ENCODE peak calls at places on chromosomes 16 and 17, in ten cellular contexts. F, T, J, V, W, K, E, Y, B and R are unnamed samples.

GRCh38 chr16:30092373-30093010 is 768 bp upstream of the TBX6 start:
- DNase-seq in F (peak; percentile 92), T (peak; percentile 88), J (peak; percentile 88), V (peak; percentile 85), W (peak; percentile 58), K (no peak), E (peak; percentile 96), Y (peak; percentile 93), B (peak; percentile 53), R (peak; percentile 92)

GRCh38 chr17:81474958-81475357 is 37.6 kb downstream of the ACTG1 start:
- DNase-seq in F (no peak), T (no peak), J (no peak), V (no peak), W (no peak), K (no peak), E (no peak), Y (no peak), B (no peak), R (no peak)

GRCh38 chr17:6526362-6527152 is 29.8 kb downstream of the PITPNM3 start:
- DNase-seq in F (no peak), T (no peak), J (no peak), V (no peak), W (no peak), K (no peak), E (no peak), Y (no peak), B (no peak), R (no peak)

GRCh38 chr16:4748682-4749411 is 14.5 kb downstream of the DNAAF8 start:
- DNase-seq in F (no peak), T (no peak), J (no peak), V (no peak), W (no peak), K (no peak), E (no peak), Y (no peak), B (no peak), R (no peak)

GRCh38 chr17:5354310-5354709 is 65.2 kb downstream of the NUP88 start:
- DNase-seq in F (no peak), T (no peak), J (no peak), V (no peak), W (no peak), K (no peak), E (no peak), Y (no peak), B (no peak), R (no peak)

GRCh38 chr17:45018514-45019176 is 32.8 kb downstream of the DCAKD start:
- DNase-seq in F (no peak), T (no peak), J (peak; percentile 62), V (no peak), W (no peak), K (no peak), E (no peak), Y (no peak), B (peak; percentile 51), R (no peak)

GRCh38 chr17:7445011-7445927 is at the start of gene CHRNB1:
- DNase-seq in F (peak; percentile 87), T (peak; percentile 75), J (peak; percentile 73), V (peak; percentile 68), W (no peak), K (no peak), E (peak; percentile 92), Y (peak; percentile 89), B (no peak), R (peak; percentile 91)

GRCh38 chr16:3951861-3952332 is 71.4 kb upstream of the CREBBP start:
- DNase-seq in F (no peak), T (no peak), J (no peak), V (no peak), W (no peak), K (no peak), E (no peak), Y (no peak), B (no peak), R (no peak)

GRCh38 chr17:74842146-74842598 is 17.5 kb downstream of the GRIN2C start:
- DNase-seq in F (no peak), T (no peak), J (peak; percentile 56), V (no peak), W (no peak), K (no peak), E (no peak), Y (no peak), B (no peak), R (no peak)

GRCh38 chr16:79843631-79844043 is 243.1 kb upstream of the MAF start:
- DNase-seq in F (no peak), T (no peak), J (no peak), V (no peak), W (no peak), K (no peak), E (no peak), Y (no peak), B (no peak), R (no peak)

DNA sequence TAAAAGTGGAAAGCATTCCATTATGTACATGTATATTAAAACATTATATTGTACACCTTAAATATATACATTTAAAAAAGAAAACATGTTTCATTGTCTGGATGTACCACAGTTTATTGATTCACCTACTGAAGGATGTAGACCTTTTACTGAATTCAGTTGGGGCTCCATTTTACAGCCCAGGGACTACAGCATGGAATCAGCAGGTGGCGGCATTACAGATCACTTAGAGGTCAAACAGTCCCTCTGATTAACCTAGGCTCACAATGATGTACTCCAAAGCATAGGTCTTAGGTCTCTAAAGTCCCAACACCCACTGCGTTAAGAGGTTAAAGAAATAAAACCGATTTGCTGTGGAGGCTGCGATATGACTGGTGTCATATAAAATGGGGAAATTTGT is 490.9 kb downstream of the SHISA9 start:
- DNase-seq in F (no peak), T (no peak), J (no peak), V (no peak), W (no peak), K (no peak), E (no peak), Y (no peak), B (no peak), R (no peak)
- H3K4me1 ChIP-seq in F (no peaks in the 10 kb centered on the region), T (no peaks in the 10 kb centered on the region), J (no peaks in the 10 kb centered on the region), V (no peaks in the 10 kb centered on the region), W (no peaks in the 10 kb centered on the region), K (no peaks in the 10 kb centered on the region), E (no peaks in the 10 kb centered on the region), Y (no peaks in the 10 kb centered on the region), B (no peaks in the 10 kb centered on the region), R (no peaks in the 10 kb centered on the region)

DNA sequence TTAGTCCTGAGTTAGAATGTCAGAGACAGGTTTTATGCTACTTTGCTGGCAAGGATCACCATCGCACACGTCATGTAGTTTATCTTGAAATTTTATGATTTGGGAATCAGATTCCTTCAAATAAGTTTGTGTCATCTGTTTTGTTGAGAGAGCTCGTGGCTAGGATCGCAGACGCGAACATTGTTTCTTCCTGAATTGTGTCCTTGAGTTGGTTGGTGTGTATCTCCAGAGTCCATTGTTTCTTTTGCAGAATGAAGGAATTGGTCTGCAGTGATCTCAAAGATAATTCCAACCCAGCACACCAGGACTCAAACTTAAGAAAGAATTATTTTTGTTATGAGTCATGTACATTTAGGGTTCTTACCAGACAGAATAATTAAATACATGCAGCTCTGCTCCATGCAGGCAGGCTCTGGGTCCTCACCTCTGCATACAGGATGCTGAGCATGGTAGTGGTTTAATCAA is 51.6 kb downstream of the PRKCA start:
- DNase-seq in F (no peak), T (no peak), J (no peak), V (no peak), W (no peak), K (no peak), E (no peak), Y (no peak), B (peak; percentile 85), R (no peak)
- H3K4me1 ChIP-seq in F (peaks cover under 1% of the 10 kb centered on the region), T (no peaks in the 10 kb centered on the region), J (peaks cover 17% of the 10 kb centered on the region), V (peaks cover 80% of the 10 kb centered on the region), W (peaks cover 5% of the 10 kb centered on the region), K (peaks cover 5% of the 10 kb centered on the region), E (peaks cover 32% of the 10 kb centered on the region), Y (peaks cover 22% of the 10 kb centered on the region), B (peaks cover 44% of the 10 kb centered on the region), R (peaks cover 23% of the 10 kb centered on the region)

GRCh38 chr17:47839899-47840741 is 953 bp downstream of the SCRN2 start:
- DNase-seq in F (no peak), T (no peak), J (no peak), V (no peak), W (no peak), K (no peak), E (no peak), Y (no peak), B (no peak), R (no peak)

GRCh38 chr17:47840742-47841487 is at the start of gene SCRN2:
- DNase-seq in F (peak; percentile 92), T (peak; percentile 91), J (peak; percentile 95), V (peak; percentile 92), W (peak; percentile 65), K (peak; percentile 49), E (peak; percentile 98), Y (peak; percentile 94), B (peak; percentile 93), R (peak; percentile 95)

GRCh38 chr17:47838636-47839035 is 2.4 kb downstream of the SCRN2 start:
- DNase-seq in F (no peak), T (no peak), J (no peak), V (no peak), W (no peak), K (no peak), E (no peak), Y (no peak), B (no peak), R (no peak)

GRCh38 chr17:47837401-47838039 is 3.6 kb downstream of the SCRN2 start:
- DNase-seq in F (no peak), T (no peak), J (no peak), V (no peak), W (no peak), K (no peak), E (no peak), Y (no peak), B (no peak), R (no peak)

DNA sequence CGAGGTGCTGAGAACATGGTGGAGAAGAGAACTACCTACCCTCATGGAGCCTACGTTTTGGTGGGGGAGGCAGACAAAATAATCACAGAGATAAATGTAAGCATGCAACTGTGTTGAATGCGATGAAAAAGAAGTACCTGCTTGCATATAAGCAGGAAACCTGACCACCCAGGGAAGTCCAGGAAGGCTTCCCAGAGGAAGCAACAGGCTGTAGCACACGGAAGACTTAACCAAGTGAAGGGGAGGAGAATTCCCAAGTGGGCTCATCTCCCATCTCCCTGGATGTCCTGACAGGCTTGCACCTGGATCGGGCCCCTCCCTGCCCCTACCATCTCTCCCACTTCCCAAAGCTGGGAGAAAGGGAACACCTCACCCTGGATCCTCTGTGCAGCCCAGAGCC is 2.0 kb downstream of the SCRN2 start:
- DNase-seq in F (no peak), T (no peak), J (no peak), V (no peak), W (no peak), K (no peak), E (no peak), Y (no peak), B (no peak), R (no peak)
- H3K4me1 ChIP-seq in F (no peaks in the 10 kb centered on the region), T (peaks cover 15% of the 10 kb centered on the region), J (peaks cover 4% of the 10 kb centered on the region), V (peaks cover 22% of the 10 kb centered on the region), W (peaks cover 27% of the 10 kb centered on the region), K (peaks cover 20% of the 10 kb centered on the region), E (peaks cover 87% of the 10 kb centered on the region), Y (peaks cover 51% of the 10 kb centered on the region), B (peaks cover 8% of the 10 kb centered on the region), R (peaks cover 24% of the 10 kb centered on the region)

DNA sequence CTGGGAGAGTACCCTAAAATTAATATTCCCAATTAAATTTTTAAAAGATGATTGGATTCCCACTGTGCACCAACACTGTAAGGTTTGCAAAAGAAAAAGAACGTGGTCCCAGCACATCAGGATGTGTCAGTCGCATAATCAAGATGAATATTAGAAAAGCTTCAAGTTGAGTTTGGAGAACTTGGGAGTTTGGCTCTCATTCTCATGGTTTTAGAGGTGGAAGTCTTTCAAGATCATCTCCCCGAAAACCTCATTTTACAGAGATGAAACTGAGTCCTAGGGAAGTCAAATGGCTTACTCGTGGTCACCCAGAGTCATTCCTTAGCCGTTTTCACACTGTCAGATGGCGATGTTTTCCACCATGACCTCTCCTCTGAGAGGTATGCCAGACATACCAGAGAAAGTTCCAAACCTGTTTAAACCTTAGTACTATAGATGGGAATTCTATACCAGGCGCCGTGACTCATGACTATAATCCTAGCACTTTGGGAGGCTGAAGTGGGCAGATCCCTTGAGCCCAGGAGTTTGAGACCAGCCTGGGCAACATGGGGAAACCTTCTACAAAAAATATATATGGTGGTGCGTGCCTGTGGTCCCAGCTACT is 1.2 kb downstream of the SEC14L1 start:
- DNase-seq in F (no peak), T (no peak), J (no peak), V (no peak), W (no peak), K (no peak), E (no peak), Y (no peak), B (no peak), R (no peak)
- H3K4me1 ChIP-seq in F (no peaks in the 10 kb centered on the region), T (peaks cover 32% of the 10 kb centered on the region), J (peaks cover 11% of the 10 kb centered on the region), V (peaks cover 23% of the 10 kb centered on the region), W (peaks cover 18% of the 10 kb centered on the region), K (peaks cover 48% of the 10 kb centered on the region), E (peaks cover 82% of the 10 kb centered on the region), Y (peaks cover 49% of the 10 kb centered on the region), B (peaks cover 76% of the 10 kb centered on the region), R (peaks cover 50% of the 10 kb centered on the region)